ENCODE peak calls at places on chromosome 2, in nine cellular contexts. L is brain microvascular endothelial cell, I is ovary, J is Peyer's patch, R is RWPE1, X is fibroblast of lung, Q is IMR-90, S is tibial artery, U is spleen. Z is an unnamed sample.

GRCh38 chr2:101305044-101305443 is 3.5 kb downstream of the RNF149 start:
- DNase-seq in L (no peak), I (no peak), J (no peak), R (no peak), X (no peak), Q (no peak), S (no peak), U (no peak), Z (no peak)

GRCh38 chr2:69961496-69961895 is at the start of gene ASPRV1:
- DNase-seq in L (no peak), I (no peak), J (peak), R (no peak), X (no peak), Q (no peak), S (no peak), U (no peak), Z (no peak)

GRCh38 chr2:220219371-220219770 is 591.9 kb downstream of the SLC4A3 start:
- DNase-seq in L (no peak), I (no peak), J (no peak), R (peak), X (no peak), Q (no peak), S (no peak), U (no peak), Z (no peak)

GRCh38 chr2:233674995-233675394 is 3.3 kb downstream of the UGT1A9 start:
- DNase-seq in L (no peak), I (no peak), J (no peak), R (no peak), X (no peak), Q (no peak), S (no peak), U (no peak), Z (no peak)

GRCh38 chr2:128313076-128313836 is 5.4 kb downstream of the HS6ST1 start:
- DNase-seq in L (no peak), I (no peak), J (peak), R (no peak), X (no peak), Q (peak), S (no peak), U (no peak), Z (no peak)

GRCh38 chr2:81835318-81836000 is 1530.9 kb upstream of the LRRTM1 start:
- DNase-seq in L (no peak), I (no peak), J (no peak), R (peak), X (peak), Q (no peak), S (no peak), U (no peak), Z (no peak)

GRCh38 chr2:98902209-98903063 is 33.6 kb downstream of the CRACDL start:
- DNase-seq in L (no peak), I (no peak), J (peak), R (no peak), X (no peak), Q (no peak), S (no peak), U (no peak), Z (no peak)

GRCh38 chr2:157841485-157841884 is 34.6 kb downstream of the ACVR1 start:
- DNase-seq in L (no peak), I (no peak), J (no peak), R (no peak), X (no peak), Q (no peak), S (no peak), U (no peak), Z (no peak)

GRCh38 chr2:95050385-95051300 is 25.1 kb downstream of the MAL start:
- DNase-seq in L (no peak), I (no peak), J (no peak), R (no peak), X (peak), Q (no peak), S (no peak), U (peak), Z (no peak)

GRCh38 chr2:109232909-109233308 is 103.9 kb downstream of the SH3RF3 start:
- DNase-seq in L (no peak), I (no peak), J (no peak), R (no peak), X (no peak), Q (no peak), S (no peak), U (no peak), Z (no peak)

GRCh38 chr2:58700621-58701020 is 459.5 kb upstream of the FANCL start:
- DNase-seq in L (no peak), I (no peak), J (no peak), R (no peak), X (no peak), Q (no peak), S (no peak), U (no peak), Z (no peak)

GRCh38 chr2:234279646-234280045 is 217.2 kb downstream of the ARL4C start:
- DNase-seq in L (no peak), I (no peak), J (peak), R (no peak), X (no peak), Q (no peak), S (no peak), U (no peak), Z (no peak)

GRCh38 chr2:86482034-86482433 is 40.9 kb downstream of the KDM3A start:
- DNase-seq in L (no peak), I (no peak), J (no peak), R (peak), X (no peak), Q (peak), S (no peak), U (no peak), Z (no peak)

GRCh38 chr2:203891474-203891873 is 23.9 kb downstream of the CTLA4 start:
- DNase-seq in L (no peak), I (no peak), J (peak), R (no peak), X (no peak), Q (no peak), S (peak), U (no peak), Z (no peak)

GRCh38 chr2:100744589-100744988 is 75.3 kb upstream of the NPAS2 start:
- DNase-seq in L (peak), I (no peak), J (peak), R (no peak), X (peak), Q (peak), S (no peak), U (no peak), Z (no peak)

GRCh38 chr2:118974103-118974911 is 32.3 kb downstream of the MARCO start:
- DNase-seq in L (peak), I (no peak), J (no peak), R (peak), X (no peak), Q (peak), S (no peak), U (no peak), Z (peak)

GRCh38 chr2:240468300-240469238 is 33.1 kb downstream of the GPC1 start:
- DNase-seq in L (no peak), I (peak), J (no peak), R (no peak), X (no peak), Q (no peak), S (peak), U (peak), Z (no peak)

GRCh38 chr2:226474131-226474530 is 325.5 kb downstream of the IRS1 start:
- DNase-seq in L (no peak), I (no peak), J (no peak), R (no peak), X (no peak), Q (no peak), S (no peak), U (no peak), Z (no peak)

GRCh38 chr2:85504434-85505261 is 34.3 kb upstream of the MAT2A start:
- DNase-seq in L (peak), I (no peak), J (peak), R (peak), X (peak), Q (peak), S (peak), U (no peak), Z (no peak)

GRCh38 chr2:10447300-10448207 is 573 bp downstream of the ODC1 start:
- DNase-seq in L (peak), I (peak), J (peak), R (no peak), X (peak), Q (peak), S (peak), U (peak), Z (no peak)

GRCh38 chr2:127293758-127294562 is at the start of gene ERCC3:
- DNase-seq in L (peak), I (peak), J (peak), R (peak), X (peak), Q (peak), S (peak), U (peak), Z (peak)

GRCh38 chr2:145777297-145777696 is 1257.4 kb upstream of the ZEB2 start:
- DNase-seq in L (peak), I (no peak), J (no peak), R (no peak), X (peak), Q (peak), S (no peak), U (no peak), Z (no peak)

GRCh38 chr2:41981417-41981816 is 66.4 kb upstream of the PKDCC start:
- DNase-seq in L (no peak), I (no peak), J (no peak), R (no peak), X (no peak), Q (no peak), S (no peak), U (no peak), Z (no peak)

GRCh38 chr2:182763311-182763912 is 47.4 kb downstream of the DNAJC10 start:
- DNase-seq in L (peak), I (no peak), J (peak), R (peak), X (peak), Q (peak), S (no peak), U (no peak), Z (no peak)

GRCh38 chr2:9754532-9754887 is 88.8 kb upstream of the TAF1B start:
- DNase-seq in L (no peak), I (no peak), J (no peak), R (no peak), X (no peak), Q (no peak), S (no peak), U (no peak), Z (no peak)

GRCh38 chr2:222330910-222331309 is 32.1 kb upstream of the PAX3 start:
- DNase-seq in L (no peak), I (no peak), J (no peak), R (no peak), X (no peak), Q (no peak), S (no peak), U (no peak), Z (no peak)
- H3K27ac ChIP-seq in L (no peak), I (no peak), J (no peak), R (no peak), X (no peak), Q (no peak), S (no peak), U (no peak), Z (no peak)

GRCh38 chr2:20451346-20451745 is 4.5 kb downstream of the RHOB start:
- DNase-seq in L (peak), I (no peak), J (peak), R (no peak), X (no peak), Q (peak), S (peak), U (no peak), Z (peak)

GRCh38 chr2:20454036-20454981 is 7.4 kb downstream of the RHOB start:
- DNase-seq in L (no peak), I (no peak), J (peak), R (no peak), X (no peak), Q (no peak), S (peak), U (no peak), Z (peak)

GRCh38 chr2:20453087-20453486 is 6.2 kb downstream of the RHOB start:
- DNase-seq in L (no peak), I (no peak), J (peak), R (no peak), X (no peak), Q (no peak), S (peak), U (no peak), Z (peak)

GRCh38 chr2:20451761-20452499 is 5.1 kb downstream of the RHOB start:
- DNase-seq in L (no peak), I (no peak), J (peak), R (no peak), X (no peak), Q (no peak), S (peak), U (peak), Z (peak)

GRCh38 chr2:20452551-20452950 is 5.7 kb downstream of the RHOB start:
- DNase-seq in L (peak), I (no peak), J (peak), R (no peak), X (peak), Q (peak), S (peak), U (peak), Z (peak)
- TF ChIP-seq CTCF in L (peak), I (no peak), J (no peak), R (no peak), X (peak), Q (peak), S (no peak), U (no peak), Z (no peak)

DNA sequence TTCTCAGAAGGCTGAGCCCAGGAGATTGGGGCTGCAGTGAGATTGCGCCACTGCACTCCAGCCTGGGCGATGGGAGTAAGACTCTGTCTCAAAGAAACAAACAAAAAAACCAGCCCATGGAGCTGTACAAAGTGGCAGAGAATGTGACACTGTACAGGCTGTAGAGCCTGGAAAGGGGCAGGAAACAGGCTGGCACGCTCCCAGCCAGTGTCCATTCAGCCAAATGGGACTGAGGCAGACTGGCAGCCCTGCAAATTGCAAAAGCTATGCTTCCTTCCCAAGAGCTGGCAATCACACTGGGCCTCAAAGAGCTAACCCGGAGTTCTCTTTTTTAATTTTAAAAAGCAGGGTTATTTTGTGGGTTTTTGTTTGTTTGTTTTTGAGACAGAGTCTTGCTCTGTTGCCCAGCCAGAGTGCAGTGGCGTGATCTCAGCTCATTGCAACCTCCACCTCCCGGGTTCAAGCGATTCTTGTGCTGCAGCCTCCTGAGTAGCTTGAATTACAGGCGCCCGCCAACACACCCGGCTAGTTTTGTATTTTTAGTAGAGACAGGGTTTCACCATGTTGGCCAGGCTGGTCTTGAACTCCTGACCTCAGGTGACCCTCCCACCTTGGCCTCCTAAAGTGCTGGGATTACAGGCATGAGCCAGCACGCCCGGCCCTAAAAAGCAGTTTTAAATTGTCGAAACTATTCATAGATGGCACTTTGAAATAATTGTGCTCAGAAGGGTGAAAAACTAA is 42.8 kb downstream of the SCRN3 start:
- DNase-seq in L (no peak), I (no peak), J (no peak), R (no peak), X (no peak), Q (no peak), S (peak), U (no peak), Z (no peak)
- H3K27ac ChIP-seq in L (no peak), I (no peak), J (no peak), R (peak), X (no peak), Q (no peak), S (peak), U (no peak), Z (peak)

GRCh38 chr2:164840930-164841718 is 499 bp downstream of the COBLL1 start:
- DNase-seq in L (peak), I (peak), J (peak), R (peak), X (peak), Q (peak), S (peak), U (peak), Z (peak)
- TF ChIP-seq CTCF in L (no peak), I (no peak), J (peak), R (no peak), X (no peak), Q (peak), S (no peak), U (no peak), Z (no peak)

Z was measured in coronary artery.